ENCODE peak calls at places on chromosomes 5 and 9, in five cellular contexts. M is fibroblast of lung, Z is endodermal cell, J is HepG2, O is H9. A is an unnamed sample.

GRCh38 chr5:133400120-133400519 is 212.2 kb downstream of the FSTL4 start:
- DNase-seq in J (no peak), Z (peak; percentile 26), M (no peak), O (no peak), A (no peak)

GRCh38 chr5:55594636-55595035 is 59.9 kb upstream of the PLPP1 start:
- DNase-seq in M (no peak), O (no peak), J (no peak), Z (no peak), A (no peak)

GRCh38 chr9:13033959-13034695 is 245.4 kb downstream of the MPDZ start:
- DNase-seq in O (peak; percentile 80), M (peak; percentile 76), J (peak; percentile 38), Z (peak; percentile 91), A (peak; percentile 71)

GRCh38 chr5:107224272-107224671 is 446.5 kb downstream of the EFNA5 start:
- DNase-seq in Z (no peak), M (peak; percentile 18), J (no peak), O (no peak), A (no peak)

GRCh38 chr5:52262844-52263243 is 524.9 kb upstream of the ITGA1 start:
- DNase-seq in O (no peak), M (no peak), Z (no peak), J (no peak), A (no peak)

GRCh38 chr9:137294091-137294683 is 7.9 kb downstream of the NRARP start:
- DNase-seq in O (peak; percentile 70), Z (peak; percentile 73), M (peak; percentile 76), J (peak; percentile 80), A (peak; percentile 48)

GRCh38 chr5:37435261-37435660 is 56.1 kb downstream of the WDR70 start:
- DNase-seq in M (peak; percentile 12), Z (no peak), J (peak; percentile 55), O (no peak), A (no peak)

GRCh38 chr5:146341854-146342253 is 3.2 kb downstream of the POU4F3 start:
- DNase-seq in O (no peak), Z (no peak), M (no peak), J (no peak), A (no peak)

GRCh38 chr9:18451409-18451808 is 22.5 kb upstream of the ADAMTSL1 start:
- DNase-seq in Z (no peak), O (no peak), M (no peak), J (no peak), A (no peak)

GRCh38 chr9:70573308-70573707 is 158.9 kb upstream of the KLF9 start:
- DNase-seq in Z (no peak), M (no peak), J (no peak), O (no peak), A (no peak)

GRCh38 chr5:113212244-113212920 is 222.4 kb downstream of the TSSK1B start:
- DNase-seq in M (peak; percentile 70), J (no peak), Z (peak; percentile 41), O (no peak), A (no peak)

GRCh38 chr5:181566-181965 is 9.7 kb upstream of the LRRC14B start:
- DNase-seq in J (no peak), Z (no peak), O (no peak), M (no peak), A (peak; percentile 69)

GRCh38 chr5:94469889-94470288 is 148.5 kb downstream of the KIAA0825 start:
- DNase-seq in M (peak; percentile 91), J (no peak), O (no peak), Z (no peak), A (no peak)

GRCh38 chr9:79129865-79130480 is 441.8 kb upstream of the TLE4 start:
- DNase-seq in M (peak; percentile 69), O (no peak), Z (peak; percentile 84), J (peak; percentile 1), A (no peak)

GRCh38 chr9:111627260-111627963 is 3.7 kb upstream of the DNAJC25 start:
- DNase-seq in O (no peak), J (peak; percentile 37), M (no peak), Z (no peak), A (no peak)

GRCh38 chr5:88058625-88059024 is 210.0 kb downstream of the TMEM161B start:
- DNase-seq in O (no peak), Z (no peak), M (no peak), J (no peak), A (no peak)

GRCh38 chr9:137956039-137956438 is 78.5 kb downstream of the CACNA1B start:
- DNase-seq in O (no peak), Z (no peak), J (no peak), M (no peak), A (no peak)

GRCh38 chr5:57317341-57317740 is 143.5 kb downstream of the GPBP1 start:
- DNase-seq in O (no peak), J (no peak), Z (no peak), M (no peak), A (no peak)
- H3K9ac ChIP-seq in O (no peak overlapping the region), J (no peak overlapping the region), Z (no peak overlapping the region), M (no peak overlapping the region), A (no peak overlapping the region)

DNA sequence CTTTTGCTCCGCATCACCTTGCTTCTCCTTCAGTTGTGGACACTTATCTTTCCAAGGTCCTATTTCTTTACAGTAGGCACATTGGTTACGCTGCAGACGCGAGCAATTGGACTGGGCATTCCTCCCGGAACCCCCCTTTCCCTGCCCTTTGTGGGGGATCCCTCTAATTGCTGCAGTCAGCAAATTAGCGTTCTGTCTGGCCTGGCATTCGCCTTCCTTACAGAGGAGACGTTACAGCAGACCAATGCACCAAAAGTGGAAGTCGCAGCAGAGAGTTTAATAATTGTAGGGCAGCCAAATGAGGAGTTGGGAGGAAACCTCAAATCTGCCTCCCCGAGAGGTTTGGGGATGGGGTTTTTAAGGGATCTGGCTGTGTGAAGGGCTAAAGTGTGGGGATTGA is 5.3 kb upstream of the ZNF354C start:
- DNase-seq in M (no peak), J (no peak), O (no peak), Z (no peak), A (no peak)
- H3K9me3 ChIP-seq in M (no peaks in the 10 kb centered on the region), J (peaks cover 51% of the 10 kb centered on the region), O (peaks cover 31% of the 10 kb centered on the region), Z (peaks cover 23% of the 10 kb centered on the region), A (peaks cover 9% of the 10 kb centered on the region)

DNA sequence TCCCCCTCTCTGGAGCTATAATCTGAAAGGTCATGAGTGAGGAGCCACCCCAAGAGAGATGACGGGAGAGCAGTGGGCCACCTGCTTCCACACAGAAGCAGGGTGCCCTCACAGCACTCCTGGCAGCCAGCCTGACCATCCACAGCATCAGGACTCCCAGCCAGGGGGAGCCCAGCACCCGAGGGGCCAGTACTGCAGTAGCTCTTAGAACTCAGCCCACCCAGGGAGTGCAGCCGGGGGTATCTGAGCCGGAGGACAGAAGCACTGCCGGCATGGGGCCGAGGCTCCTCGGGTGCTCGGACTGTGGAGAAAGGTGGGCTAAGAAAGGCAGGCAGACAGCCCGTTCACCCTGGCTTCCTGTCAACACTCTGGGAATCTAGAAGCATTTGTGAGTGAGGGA is 25.7 kb upstream of the ASPN start:
- DNase-seq in J (no peak), Z (no peak), O (no peak), M (no peak), A (no peak)
- TF ChIP-seq CTCF in J (no peak), Z (peak; percentile 37), O (no peak), M (peak; percentile 5), A (no peak)

DNA sequence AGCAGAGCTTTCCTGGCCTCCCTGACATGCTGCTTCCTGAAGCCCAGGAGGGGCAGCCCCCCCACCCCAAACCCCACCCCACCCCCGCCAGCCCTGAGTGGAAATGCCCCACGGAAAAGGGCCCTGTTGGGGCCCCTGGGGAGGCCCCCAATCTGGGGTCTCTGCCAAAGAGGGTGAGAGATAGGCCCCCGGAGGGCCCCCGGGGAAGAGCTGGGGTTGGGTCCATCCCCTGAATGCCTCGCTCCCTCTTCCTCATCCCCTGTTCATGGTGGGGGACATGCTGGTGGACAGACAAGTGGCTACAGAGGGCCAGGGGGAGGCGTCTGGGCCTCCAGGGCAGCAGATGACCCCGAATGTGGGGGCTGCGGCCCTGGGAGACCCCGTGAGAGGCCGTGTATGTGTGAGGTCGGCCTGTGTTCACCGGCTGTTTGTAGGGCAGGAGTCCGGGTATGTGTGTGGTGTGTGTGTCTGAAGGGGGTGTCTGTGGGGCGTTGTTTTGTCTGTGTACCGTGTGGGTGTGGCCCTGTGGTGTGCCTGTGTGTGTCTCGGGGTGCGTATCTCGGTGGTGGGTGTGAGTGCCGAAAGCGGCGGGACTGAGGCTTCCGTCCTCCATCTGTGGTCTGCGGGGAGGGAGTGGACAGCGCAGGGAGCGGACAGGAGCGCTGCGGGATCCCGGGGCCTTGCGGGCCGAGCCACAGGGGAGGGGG is 11.3 kb downstream of the C9orf50 start:
- DNase-seq in M (peak; percentile 34), Z (peak; percentile 70), J (no peak), O (no peak), A (peak; percentile 88)
- H3K9ac ChIP-seq in M (peak overlapping the region; percentile 25), Z (no peak overlapping the region), J (peak overlapping the region; percentile 69), O (no peak overlapping the region), A (peak overlapping the region; percentile 43)

A was measured in kidney.